ENCODE peak calls at places on chromosomes 7 and 10, in six cellular contexts. A is tibial nerve; Z is pancreas; W is fibroblast of lung; Q is CD8-positive, alpha-beta memory T cell; R is HCT116. V is an unnamed sample. For H3K36me3, the result is how much of the 10 kb centered on the place peaks cover.

GRCh38 chr10:24721254-24722106 is 2.2 kb downstream of the ARHGAP21 start:
- DNase-seq in A (no peak), R (no peak), Q (no peak), Z (peak), W (peak), V (peak)

GRCh38 chr10:113007821-113008220 is 57.8 kb downstream of the TCF7L2 start:
- DNase-seq in W (no peak), A (no peak), Z (no peak), R (no peak), Q (no peak), V (no peak)

GRCh38 chr10:122648599-122649428 is 50.8 kb downstream of the C10orf120 start:
- DNase-seq in Q (no peak), R (peak), W (peak), A (peak), Z (peak), V (no peak)

GRCh38 chr10:9254353-9254752 is 1199.9 kb downstream of the GATA3 start:
- DNase-seq in Q (no peak), Z (no peak), R (no peak), A (no peak), W (peak), V (no peak)

GRCh38 chr7:130560972-130561371 is 69.1 kb downstream of the MEST start:
- DNase-seq in Q (no peak), R (peak), Z (no peak), A (no peak), W (peak), V (no peak)

GRCh38 chr10:75035975-75036708 is 75.3 kb upstream of the SAMD8 start:
- DNase-seq in Q (no peak), A (no peak), W (peak), R (no peak), Z (no peak), V (no peak)

GRCh38 chr7:51772131-51772530 is 455.5 kb upstream of the COBL start:
- DNase-seq in R (no peak), Z (no peak), W (no peak), Q (no peak), A (no peak), V (no peak)

GRCh38 chr7:36809510-36809909 is 85.2 kb upstream of the AOAH start:
- DNase-seq in W (no peak), R (no peak), Q (no peak), Z (no peak), A (no peak), V (peak)

GRCh38 chr10:53737132-53737531 is 964.5 kb upstream of the MBL2 start:
- DNase-seq in W (no peak), A (no peak), Q (no peak), R (no peak), Z (no peak), V (no peak)

GRCh38 chr10:60236869-60237524 is 152.7 kb downstream of the ANK3 start:
- DNase-seq in Q (peak), R (no peak), A (peak), Z (no peak), W (peak), V (no peak)

GRCh38 chr10:2048337-2048973 is 311.1 kb upstream of the ADARB2 start:
- DNase-seq in Q (no peak), A (no peak), W (no peak), Z (no peak), R (no peak), V (no peak)

GRCh38 chr10:22713853-22714523 is 390 bp downstream of the PIP4K2A start:
- DNase-seq in Z (no peak), W (peak), Q (no peak), A (no peak), R (no peak), V (no peak)

GRCh38 chr7:8637322-8637721 is 203.9 kb downstream of the NXPH1 start:
- DNase-seq in W (no peak), Z (no peak), A (no peak), R (no peak), Q (no peak), V (no peak)

GRCh38 chr7:129439963-129440625 is 5.9 kb downstream of the STRIP2 start:
- DNase-seq in R (no peak), Q (no peak), A (no peak), W (no peak), Z (no peak), V (no peak)
- H3K27ac ChIP-seq in R (no peak), Q (peak), A (no peak), W (no peak), Z (no peak), V (no peak)

DNA sequence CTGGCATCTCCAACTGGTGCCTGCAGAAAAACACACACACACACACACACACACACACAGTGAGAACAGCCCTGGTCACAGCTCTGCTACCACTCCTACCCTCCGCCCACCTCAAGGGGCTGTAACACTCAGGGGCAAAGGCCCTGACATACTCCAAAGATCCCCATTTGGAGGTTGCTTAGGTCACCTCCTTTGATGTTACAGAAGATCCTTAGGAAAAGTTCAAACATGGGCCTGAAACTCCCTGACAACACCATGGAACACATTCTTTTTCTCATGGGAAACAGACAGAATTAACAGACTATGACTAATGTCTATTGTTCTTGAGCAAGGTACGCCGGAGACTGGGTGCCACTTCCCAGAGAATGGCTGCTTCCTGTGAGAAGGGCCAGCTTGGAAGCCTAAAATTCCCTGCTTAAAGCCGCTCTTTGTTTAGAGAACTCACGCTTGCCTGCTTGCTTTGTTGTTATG is 27.7 kb downstream of the DENND11 start:
- DNase-seq in R (no peak), Q (no peak), W (peak), Z (no peak), A (no peak), V (no peak)
- H3K36me3 ChIP-seq in R (under half), Q (under half), W (under half), Z (under half), A (under half), V (under half)

DNA sequence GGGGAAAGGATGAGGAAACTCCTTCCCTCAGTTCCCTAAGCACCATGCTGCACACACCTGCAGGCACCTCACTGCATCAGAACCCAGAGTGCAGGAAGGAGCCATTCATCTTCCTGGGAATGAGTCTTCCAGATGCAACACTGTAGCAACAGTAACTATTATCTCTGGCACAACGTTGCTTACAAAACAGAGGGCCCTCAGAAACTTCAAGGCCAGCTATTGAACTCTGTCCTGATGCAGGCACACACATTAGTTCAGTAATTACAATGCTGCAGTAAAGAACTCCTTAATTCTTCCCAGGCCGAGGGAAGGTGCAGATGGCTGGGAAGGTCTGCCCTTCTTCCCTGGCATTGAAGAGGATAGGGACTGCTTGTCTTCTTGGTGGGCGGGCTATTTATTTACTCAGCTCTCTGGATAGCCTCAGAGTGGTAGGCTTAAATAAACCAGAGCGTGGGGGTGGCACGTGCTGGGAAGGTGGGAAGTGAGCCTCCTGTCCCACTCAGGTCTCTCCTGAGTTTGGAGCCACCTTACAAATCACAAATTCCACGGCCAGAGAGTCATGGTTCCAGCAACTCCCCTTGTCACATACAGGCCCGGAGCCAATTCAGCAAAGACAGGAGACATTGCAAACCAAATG is 125.1 kb upstream of the JCAD start:
- DNase-seq in W (peak), R (no peak), Z (no peak), Q (no peak), A (no peak), V (no peak)
- H3K27ac ChIP-seq in W (no peak), R (no peak), Z (no peak), Q (no peak), A (no peak), V (no peak)

DNA sequence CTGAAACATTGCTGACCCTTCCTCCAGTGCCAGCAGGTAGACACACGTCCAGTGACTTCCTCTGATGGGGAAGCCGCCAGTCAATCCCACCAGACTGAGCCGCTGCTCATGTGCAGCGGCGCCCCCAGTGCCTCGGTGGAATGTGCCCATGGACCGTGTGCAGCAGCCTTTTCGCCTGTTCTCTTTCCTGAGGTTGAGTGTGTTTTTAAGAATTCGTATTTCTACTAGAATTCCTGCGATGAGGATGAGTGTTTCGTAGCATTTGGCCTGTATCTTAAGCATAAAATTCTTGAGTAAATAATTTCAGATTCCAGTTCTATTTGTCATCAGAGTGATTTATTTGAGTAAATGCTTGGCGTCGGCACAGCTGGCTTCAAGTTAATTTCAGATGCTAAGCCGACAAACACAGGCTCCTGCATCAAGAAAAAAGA is 35.4 kb downstream of the BNIP3 start:
- DNase-seq in A (no peak), R (no peak), Z (peak), W (peak), Q (no peak), V (no peak)
- H3K36me3 ChIP-seq in A (under half), R (under half), Z (under half), W (under half), Q (under half), V (half or more)

GRCh38 chr10:69685802-69686585 is 55.9 kb downstream of the FAM241B start:
- DNase-seq in Z (peak), R (no peak), Q (no peak), A (no peak), W (peak), V (no peak)

GRCh38 chr10:69685426-69685801 is 55.4 kb downstream of the FAM241B start:
- DNase-seq in Z (no peak), Q (no peak), W (peak), R (no peak), A (no peak), V (no peak)

GRCh38 chr10:69682955-69683474 is 53.0 kb downstream of the FAM241B start:
- DNase-seq in Z (no peak), Q (no peak), R (no peak), A (no peak), W (no peak), V (no peak)

GRCh38 chr10:69684981-69685353 is 54.9 kb downstream of the FAM241B start:
- DNase-seq in Z (no peak), Q (no peak), W (no peak), R (no peak), A (no peak), V (no peak)

DNA sequence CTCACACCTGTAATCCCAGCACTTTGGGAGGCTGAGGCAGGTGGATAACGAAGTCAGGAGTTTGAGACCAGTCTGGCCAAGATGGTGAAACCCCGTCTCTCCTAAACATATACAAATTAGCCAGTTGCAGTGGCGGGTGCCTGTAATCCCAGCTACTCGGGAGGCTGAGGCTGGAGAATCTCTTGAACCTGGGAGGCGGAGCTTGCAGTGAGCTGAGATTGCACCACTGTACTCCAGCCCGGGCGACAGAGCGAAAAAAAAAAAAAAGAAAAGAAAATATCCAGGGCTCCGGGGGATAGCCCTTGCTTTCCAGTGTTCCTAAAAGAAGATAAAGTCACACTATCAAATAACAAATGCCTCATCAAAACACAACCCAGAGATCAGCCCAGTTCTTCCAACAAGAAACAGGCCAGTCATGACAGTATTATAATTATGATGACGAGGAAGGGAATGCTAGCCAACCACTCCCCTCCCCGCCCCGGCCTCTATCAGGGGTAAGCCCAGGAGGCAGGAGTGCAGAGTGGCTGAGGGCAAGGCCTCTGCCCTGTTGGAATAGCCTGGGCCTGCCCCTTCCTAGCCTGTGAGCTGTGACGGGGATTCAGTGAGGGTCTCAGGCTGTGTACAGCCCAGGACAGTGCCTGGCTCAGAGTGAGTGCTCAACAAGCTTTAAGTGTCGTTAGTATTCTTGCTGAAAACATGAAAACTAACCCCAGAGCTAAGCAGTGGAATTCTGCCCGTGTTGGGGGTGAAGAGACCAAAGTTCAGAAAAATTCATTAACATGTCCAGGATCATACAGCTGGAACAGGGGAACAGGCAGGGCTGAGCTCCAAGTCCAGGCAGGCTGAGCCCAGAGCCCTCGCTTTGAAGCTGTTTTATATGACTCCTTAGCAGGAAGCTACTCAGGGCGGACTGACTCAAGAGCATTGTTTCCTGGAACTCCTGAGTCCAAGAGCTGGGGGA is 54.3 kb downstream of the FAM241B start:
- DNase-seq in A (peak), W (peak), Z (peak), R (no peak), Q (no peak), V (no peak)
- H3K27ac ChIP-seq in A (peak), W (no peak), Z (peak), R (no peak), Q (no peak), V (no peak)

GRCh38 chr10:1041514-1041913 is 7.4 kb downstream of the IDI1 start:
- DNase-seq in Z (no peak), W (no peak), Q (no peak), R (no peak), A (no peak), V (no peak)

GRCh38 chr10:1045415-1045814 is 3.5 kb downstream of the IDI1 start:
- DNase-seq in Q (no peak), W (no peak), A (no peak), R (no peak), Z (no peak), V (no peak)

GRCh38 chr10:1047937-1048336 is 982 bp downstream of the IDI1 start:
- DNase-seq in A (no peak), W (no peak), R (no peak), Q (no peak), Z (no peak), V (no peak)

GRCh38 chr10:1044964-1045363 is 4.0 kb downstream of the IDI1 start:
- DNase-seq in A (no peak), Q (no peak), W (no peak), R (no peak), Z (no peak), V (no peak)

DNA sequence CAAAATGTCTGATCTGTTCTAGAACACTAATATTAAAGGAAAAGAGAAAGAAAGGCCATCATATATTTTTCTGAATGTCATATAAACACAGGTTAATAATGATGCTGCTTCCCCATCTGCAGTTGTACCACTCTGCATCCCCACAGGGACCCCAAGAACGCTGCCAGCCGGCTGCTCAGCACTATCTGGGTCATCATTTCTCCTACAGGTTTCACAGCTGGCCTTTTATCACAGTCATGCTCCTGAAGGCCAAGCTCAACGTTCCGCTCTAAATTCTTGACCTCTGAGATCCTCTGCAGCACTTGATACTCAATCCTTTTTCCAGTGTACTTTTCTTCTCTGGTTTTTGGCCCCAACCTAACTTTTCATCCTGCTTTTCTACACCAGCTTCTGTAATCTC is 4.8 kb downstream of the IDI1 start:
- DNase-seq in Q (no peak), Z (no peak), W (no peak), A (no peak), R (no peak), V (no peak)
- H3K36me3 ChIP-seq in Q (under half), Z (under half), W (under half), A (under half), R (under half), V (under half)

DNA sequence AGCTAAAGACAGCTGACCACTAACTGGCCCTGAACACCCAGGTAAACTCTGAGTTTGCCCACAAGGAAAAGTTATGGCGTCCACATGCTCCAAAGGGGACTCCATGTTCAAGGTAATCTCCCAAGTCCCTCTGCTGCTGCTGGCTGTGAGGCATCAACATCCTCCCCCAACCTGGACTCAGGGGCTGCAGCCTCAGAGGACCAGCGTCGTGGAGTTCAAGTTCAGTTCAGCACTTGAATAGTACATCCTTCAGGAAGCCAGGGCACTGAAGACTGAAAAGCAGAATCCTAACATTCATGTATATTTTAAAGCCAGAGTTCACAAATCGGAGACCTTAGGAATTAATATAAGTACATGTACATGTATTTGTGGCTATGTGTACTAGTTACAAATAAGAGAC is 90.3 kb downstream of the PTPRE start:
- DNase-seq in Z (no peak), R (no peak), A (no peak), Q (no peak), W (no peak), V (no peak)
- H3K27ac ChIP-seq in Z (no peak), R (no peak), A (peak), Q (no peak), W (no peak), V (no peak)

GRCh38 chr10:1048732-1049424 is at the start of gene IDI1:
- DNase-seq in W (peak), Q (peak), R (peak), A (peak), Z (peak), V (peak)

GRCh38 chr10:1049425-1049958 is 573 bp upstream of the IDI1 start:
- DNase-seq in W (peak), Z (no peak), A (no peak), R (no peak), Q (no peak), V (no peak)

GRCh38 chr10:1040133-1040532 is 8.8 kb downstream of the IDI1 start:
- DNase-seq in Z (no peak), R (no peak), A (no peak), Q (no peak), W (no peak), V (no peak)

GRCh38 chr10:1048349-1048731 is 579 bp downstream of the IDI1 start:
- DNase-seq in W (peak), R (no peak), A (peak), Z (no peak), Q (no peak), V (no peak)

DNA sequence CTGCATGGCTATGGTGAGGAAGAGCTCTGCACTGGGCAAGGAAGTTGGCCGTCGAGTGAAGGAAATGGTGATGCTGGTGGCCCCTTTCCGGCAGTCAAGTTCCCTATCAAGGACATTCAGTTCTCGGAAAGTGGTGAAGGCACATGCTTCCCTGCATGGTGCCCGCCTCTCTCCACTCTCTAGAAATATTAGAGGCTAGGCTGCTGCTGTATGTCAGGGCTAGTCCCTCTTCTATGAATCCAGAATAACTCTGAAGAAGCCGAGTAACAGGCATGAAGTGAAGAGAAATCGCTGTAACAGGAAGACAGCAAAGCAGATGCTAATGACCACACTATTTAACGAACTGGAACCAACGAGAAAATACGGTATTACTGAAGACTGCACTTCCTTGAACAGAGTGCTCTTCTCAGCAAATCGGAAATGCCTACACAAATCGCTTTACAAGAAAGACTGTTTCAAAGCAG is 5.4 kb downstream of the IDI1 start:
- DNase-seq in Z (no peak), R (no peak), W (no peak), A (no peak), Q (peak), V (no peak)
- H3K36me3 ChIP-seq in Z (under half), R (under half), W (under half), A (under half), Q (under half), V (half or more)

GRCh38 chr10:106311590-106311989 is 852.9 kb downstream of the SORCS1 start:
- DNase-seq in Z (no peak), A (peak), Q (no peak), R (no peak), W (no peak), V (no peak)
- H3K27ac ChIP-seq in Z (no peak), A (no peak), Q (no peak), R (no peak), W (no peak), V (no peak)

GRCh38 chr10:104121485-104122272 is at the start of gene SFR1:
- DNase-seq in R (peak), A (peak), W (peak), Q (peak), Z (peak), V (peak)

GRCh38 chr10:104122273-104123107 is 519 bp downstream of the SFR1 start:
- DNase-seq in Z (peak), A (peak), Q (no peak), R (no peak), W (no peak), V (no peak)

GRCh38 chr10:104120903-104121484 is 977 bp upstream of the SFR1 start:
- DNase-seq in Q (peak), A (peak), W (peak), R (peak), Z (peak), V (peak)

GRCh38 chr10:104120512-104120902 is 1.5 kb upstream of the SFR1 start:
- DNase-seq in W (no peak), Q (no peak), R (no peak), Z (no peak), A (no peak), V (no peak)

GRCh38 chr10:104123397-104123796 is 1.4 kb downstream of the SFR1 start:
- DNase-seq in A (no peak), Z (no peak), Q (no peak), W (no peak), R (no peak), V (no peak)
- H3K36me3 ChIP-seq in A (under half), Z (under half), Q (under half), W (under half), R (under half), V (under half)